ENCODE peak calls at places on chromosome 17, in eight cellular contexts. One of them, this sample, is unnamed.

GRCh38 chr17:74642995-74643394 is 19.5 kb upstream of the CD300E start:
- DNase-seq in body of pancreas: no peak
- DNase-seq in mucosa of descending colon: no peak
- DNase-seq in AG04450: no peak
- DNase-seq in CD8-positive, alpha-beta T cell: no peak
- DNase-seq in A549: no peak
- DNase-seq in foreskin fibroblast: no peak
- DNase-seq in right lobe of liver: no peak
- DNase-seq in this sample: no peak

GRCh38 chr17:8887834-8888703 is 20.6 kb upstream of the PIK3R6 start:
- DNase-seq in right lobe of liver: peak
- DNase-seq in body of pancreas: no peak
- DNase-seq in AG04450: no peak
- DNase-seq in mucosa of descending colon: peak
- DNase-seq in foreskin fibroblast: peak
- DNase-seq in A549: peak
- DNase-seq in CD8-positive, alpha-beta T cell: no peak
- DNase-seq in this sample: peak

GRCh38 chr17:82113941-82114340 is 15.9 kb upstream of the FASN start:
- DNase-seq in A549: no peak
- DNase-seq in AG04450: no peak
- DNase-seq in CD8-positive, alpha-beta T cell: no peak
- DNase-seq in mucosa of descending colon: no peak
- DNase-seq in foreskin fibroblast: no peak
- DNase-seq in body of pancreas: no peak
- DNase-seq in right lobe of liver: no peak
- DNase-seq in this sample: no peak

GRCh38 chr17:1709403-1709891 is 730 bp downstream of the TLCD2 start:
- DNase-seq in A549: no peak
- DNase-seq in mucosa of descending colon: no peak
- DNase-seq in AG04450: no peak
- DNase-seq in body of pancreas: peak
- DNase-seq in right lobe of liver: peak
- DNase-seq in CD8-positive, alpha-beta T cell: no peak
- DNase-seq in foreskin fibroblast: peak
- DNase-seq in this sample: no peak

GRCh38 chr17:9389116-9389515 is 186.5 kb downstream of the STX8 start:
- DNase-seq in CD8-positive, alpha-beta T cell: no peak
- DNase-seq in A549: peak
- DNase-seq in AG04450: peak
- DNase-seq in right lobe of liver: peak
- DNase-seq in foreskin fibroblast: peak
- DNase-seq in body of pancreas: no peak
- DNase-seq in mucosa of descending colon: no peak
- DNase-seq in this sample: peak

GRCh38 chr17:35746956-35747355 is 6.1 kb downstream of the GAS2L2 start:
- DNase-seq in CD8-positive, alpha-beta T cell: no peak
- DNase-seq in right lobe of liver: no peak
- DNase-seq in AG04450: no peak
- DNase-seq in A549: no peak
- DNase-seq in mucosa of descending colon: no peak
- DNase-seq in body of pancreas: no peak
- DNase-seq in foreskin fibroblast: no peak
- DNase-seq in this sample: no peak

GRCh38 chr17:975321-975982 is 4.1 kb downstream of the NXN start:
- DNase-seq in mucosa of descending colon: peak
- DNase-seq in CD8-positive, alpha-beta T cell: no peak
- DNase-seq in right lobe of liver: no peak
- DNase-seq in A549: no peak
- DNase-seq in foreskin fibroblast: peak
- DNase-seq in body of pancreas: no peak
- DNase-seq in AG04450: no peak
- DNase-seq in this sample: no peak

GRCh38 chr17:42275527-42276358 is 448 bp downstream of the STAT5B start:
- DNase-seq in body of pancreas: no peak
- DNase-seq in A549: no peak
- DNase-seq in foreskin fibroblast: peak
- DNase-seq in right lobe of liver: peak
- DNase-seq in CD8-positive, alpha-beta T cell: no peak
- DNase-seq in AG04450: peak
- DNase-seq in mucosa of descending colon: no peak
- DNase-seq in this sample: no peak

GRCh38 chr17:40168262-40168832 is 8.9 kb upstream of the RAPGEFL1 start:
- DNase-seq in body of pancreas: peak
- DNase-seq in mucosa of descending colon: no peak
- DNase-seq in AG04450: peak
- DNase-seq in CD8-positive, alpha-beta T cell: peak
- DNase-seq in A549: peak
- DNase-seq in right lobe of liver: no peak
- DNase-seq in foreskin fibroblast: peak
- DNase-seq in this sample: peak

GRCh38 chr17:1107777-1108559 is 71.8 kb downstream of the ABR start:
- DNase-seq in AG04450: no peak
- DNase-seq in body of pancreas: no peak
- DNase-seq in A549: no peak
- DNase-seq in foreskin fibroblast: peak
- DNase-seq in CD8-positive, alpha-beta T cell: no peak
- DNase-seq in right lobe of liver: no peak
- DNase-seq in mucosa of descending colon: peak
- DNase-seq in this sample: no peak

GRCh38 chr17:17693253-17693954 is 12.1 kb downstream of the RAI1 start:
- DNase-seq in CD8-positive, alpha-beta T cell: no peak
- DNase-seq in right lobe of liver: peak
- DNase-seq in body of pancreas: peak
- DNase-seq in AG04450: no peak
- DNase-seq in mucosa of descending colon: peak
- DNase-seq in A549: no peak
- DNase-seq in foreskin fibroblast: peak
- DNase-seq in this sample: no peak

GRCh38 chr17:17694229-17695081 is 13.2 kb downstream of the RAI1 start:
- DNase-seq in CD8-positive, alpha-beta T cell: peak
- DNase-seq in AG04450: no peak
- DNase-seq in A549: peak
- DNase-seq in right lobe of liver: peak
- DNase-seq in body of pancreas: peak
- DNase-seq in mucosa of descending colon: peak
- DNase-seq in foreskin fibroblast: peak
- DNase-seq in this sample: no peak

GRCh38 chr17:17693955-17694228 is 12.6 kb downstream of the RAI1 start:
- DNase-seq in AG04450: no peak
- DNase-seq in A549: no peak
- DNase-seq in body of pancreas: no peak
- DNase-seq in CD8-positive, alpha-beta T cell: no peak
- DNase-seq in foreskin fibroblast: no peak
- DNase-seq in right lobe of liver: no peak
- DNase-seq in mucosa of descending colon: no peak
- DNase-seq in this sample: no peak

GRCh38 chr17:17691468-17692263 is 10.4 kb downstream of the RAI1 start:
- DNase-seq in CD8-positive, alpha-beta T cell: no peak
- DNase-seq in A549: no peak
- DNase-seq in foreskin fibroblast: no peak
- DNase-seq in body of pancreas: no peak
- DNase-seq in right lobe of liver: no peak
- DNase-seq in AG04450: no peak
- DNase-seq in mucosa of descending colon: no peak
- DNase-seq in this sample: no peak

DNA sequence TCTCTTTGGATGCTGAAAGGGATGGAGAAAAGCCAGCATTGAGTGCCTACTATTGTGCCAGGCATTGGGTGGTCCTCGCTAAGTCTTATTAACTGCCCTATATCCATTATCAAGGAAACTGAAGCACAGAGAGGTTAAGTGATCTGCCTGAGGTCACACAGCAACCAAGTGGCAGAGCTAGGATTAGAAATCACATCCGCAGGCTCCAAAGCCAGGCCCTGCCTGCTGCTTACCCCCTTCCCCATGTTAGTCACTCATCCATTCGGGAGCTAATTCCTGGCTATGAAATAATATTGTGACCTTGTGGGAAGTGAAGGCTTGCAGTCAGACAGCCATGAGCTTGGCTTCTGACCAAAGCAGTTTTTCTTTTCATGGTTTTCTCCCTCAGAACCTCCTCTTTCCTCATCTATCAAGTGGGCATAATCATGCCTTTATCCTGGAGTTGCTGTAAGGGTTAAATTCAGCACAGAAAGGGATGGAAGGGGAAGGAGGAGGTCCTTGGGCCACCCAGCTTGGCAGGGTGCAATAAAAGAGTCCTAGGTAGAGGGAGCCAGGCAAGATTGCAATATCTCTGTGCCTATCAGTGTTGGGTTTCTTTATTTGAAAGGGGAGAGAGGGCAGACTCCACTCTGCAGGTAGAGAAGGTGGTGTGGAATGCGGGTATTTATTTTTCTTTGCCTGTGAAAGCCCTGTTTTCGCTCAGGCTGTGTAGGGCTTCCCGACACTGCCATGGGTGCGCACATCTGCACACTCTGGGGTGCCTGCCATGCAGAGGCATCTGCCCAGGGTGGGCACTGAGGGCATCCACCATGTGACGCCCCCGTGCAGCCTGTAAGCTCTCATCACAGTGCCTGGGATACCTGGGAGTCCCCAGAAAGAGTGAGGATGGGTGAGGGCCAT is 11.3 kb downstream of the RAI1 start:
- DNase-seq in right lobe of liver: no peak
- DNase-seq in mucosa of descending colon: no peak
- DNase-seq in CD8-positive, alpha-beta T cell: no peak
- DNase-seq in AG04450: no peak
- DNase-seq in A549: no peak
- DNase-seq in foreskin fibroblast: no peak
- DNase-seq in body of pancreas: no peak
- DNase-seq in this sample: no peak
- TF ChIP-seq CTCF in right lobe of liver: no peak
- TF ChIP-seq CTCF in mucosa of descending colon: no peak
- TF ChIP-seq CTCF in CD8-positive, alpha-beta T cell: no peak
- TF ChIP-seq CTCF in AG04450: peak
- TF ChIP-seq CTCF in A549: peak
- TF ChIP-seq CTCF in foreskin fibroblast: no peak
- TF ChIP-seq CTCF in body of pancreas: no peak
- TF ChIP-seq CTCF in this sample: no peak

DNA sequence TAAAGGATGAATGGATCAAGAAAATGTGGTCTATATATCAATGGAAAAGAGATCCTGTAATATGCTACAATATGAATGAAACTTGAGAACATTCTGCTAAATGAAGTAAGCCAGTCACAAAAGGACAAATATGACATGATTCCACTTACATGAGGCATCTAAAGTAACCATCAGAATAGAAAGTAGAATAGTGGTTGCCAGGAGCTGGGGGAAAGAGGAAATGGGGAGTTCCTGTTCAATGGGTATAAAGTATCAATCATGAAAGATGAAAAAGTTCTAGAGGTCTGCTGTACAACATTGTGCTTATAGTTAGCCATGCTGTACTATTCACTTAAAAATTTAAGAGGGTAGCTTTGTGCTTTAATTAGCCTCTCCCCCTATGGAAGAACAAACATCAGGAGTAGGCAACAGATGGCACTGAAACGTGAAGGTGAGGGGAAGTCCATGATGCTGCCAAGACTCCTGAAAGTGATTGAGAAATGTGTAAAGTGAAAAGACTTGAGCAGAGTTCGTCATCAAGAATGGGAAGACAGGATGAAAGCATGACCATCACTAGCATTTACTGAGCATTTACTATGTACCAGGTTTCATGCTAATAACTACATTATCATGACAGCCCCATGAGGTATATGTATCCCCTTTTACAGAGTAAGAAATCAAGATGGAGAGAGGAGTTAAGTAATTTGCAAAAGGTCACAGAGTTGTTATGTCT is 167.2 kb downstream of the CYB561 start:
- DNase-seq in body of pancreas: no peak
- DNase-seq in AG04450: no peak
- DNase-seq in A549: no peak
- DNase-seq in mucosa of descending colon: no peak
- DNase-seq in right lobe of liver: no peak
- DNase-seq in CD8-positive, alpha-beta T cell: no peak
- DNase-seq in foreskin fibroblast: no peak
- DNase-seq in this sample: no peak
- H3K4me3 ChIP-seq in body of pancreas: no peak
- H3K4me3 ChIP-seq in AG04450: no peak
- H3K4me3 ChIP-seq in A549: no peak
- H3K4me3 ChIP-seq in mucosa of descending colon: no peak
- H3K4me3 ChIP-seq in right lobe of liver: no peak
- H3K4me3 ChIP-seq in CD8-positive, alpha-beta T cell: no peak
- H3K4me3 ChIP-seq in foreskin fibroblast: no peak
- H3K4me3 ChIP-seq in this sample: no peak

DNA sequence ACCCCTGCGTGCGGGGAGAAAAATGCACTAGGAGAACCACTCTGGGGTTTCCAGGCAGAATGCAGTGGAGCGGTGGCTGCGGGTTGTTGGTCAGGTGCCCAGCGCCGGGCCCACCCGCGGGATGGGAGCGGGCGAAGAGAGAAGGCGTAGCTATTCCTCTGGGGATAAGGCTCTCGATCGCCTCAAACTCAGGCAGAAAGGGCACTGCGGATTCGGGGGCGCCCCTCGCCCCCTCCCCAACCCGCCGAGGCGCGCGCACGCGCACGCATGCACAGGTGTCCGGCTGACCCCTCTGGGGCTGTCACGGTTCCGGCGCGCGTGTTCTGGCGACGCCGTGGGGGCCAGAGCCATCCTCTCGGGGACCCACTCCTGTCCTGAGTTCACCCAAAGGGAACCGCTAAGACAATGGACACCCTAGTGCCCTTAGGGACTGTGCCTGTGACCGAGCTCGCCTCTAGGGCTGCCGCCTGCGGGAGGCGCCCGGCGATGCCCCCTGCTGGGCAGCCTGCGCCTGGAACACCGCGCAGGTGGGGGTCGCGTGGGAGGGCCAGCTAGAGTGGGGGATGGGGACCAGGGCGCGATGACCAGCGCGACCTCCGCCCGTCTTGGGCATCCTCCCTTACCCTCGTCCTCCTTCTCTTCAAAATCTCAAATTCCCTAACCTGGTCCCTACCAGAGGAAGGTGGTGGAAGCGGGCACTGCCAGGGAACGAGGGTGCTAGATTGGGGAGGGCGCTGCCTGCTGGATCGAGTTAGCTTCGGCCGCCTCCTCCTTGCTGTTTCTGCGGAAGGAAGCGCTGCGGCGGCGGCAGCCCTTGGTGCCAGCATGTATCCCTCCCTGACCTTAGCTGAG is 14.4 kb upstream of the CBX8 start:
- DNase-seq in CD8-positive, alpha-beta T cell: no peak
- DNase-seq in mucosa of descending colon: peak
- DNase-seq in foreskin fibroblast: peak
- DNase-seq in A549: peak
- DNase-seq in right lobe of liver: peak
- DNase-seq in AG04450: no peak
- DNase-seq in body of pancreas: peak
- DNase-seq in this sample: no peak
- TF ChIP-seq CTCF in CD8-positive, alpha-beta T cell: peak
- TF ChIP-seq CTCF in mucosa of descending colon: peak
- TF ChIP-seq CTCF in foreskin fibroblast: peak
- TF ChIP-seq CTCF in A549: peak
- TF ChIP-seq CTCF in right lobe of liver: peak
- TF ChIP-seq CTCF in AG04450: peak
- TF ChIP-seq CTCF in body of pancreas: peak
- TF ChIP-seq CTCF in this sample: peak

DNA sequence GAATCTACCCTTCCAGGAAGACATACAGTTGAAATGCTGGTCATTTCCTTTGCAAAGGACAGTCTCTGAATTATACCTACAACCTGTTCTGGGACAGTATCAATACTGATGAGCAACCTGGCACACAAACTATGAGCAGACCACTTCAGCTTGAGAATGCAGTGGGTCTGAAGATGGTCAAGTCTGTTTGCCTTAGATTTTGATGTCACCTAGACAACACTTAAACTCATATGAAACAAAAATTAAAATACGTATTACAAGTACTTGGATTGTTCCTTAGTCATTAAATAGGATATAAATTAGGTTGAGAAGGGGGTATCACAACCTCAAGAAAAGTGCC is 3.5 kb downstream of the SRSF2 start:
- DNase-seq in right lobe of liver: no peak
- DNase-seq in A549: no peak
- DNase-seq in foreskin fibroblast: no peak
- DNase-seq in CD8-positive, alpha-beta T cell: no peak
- DNase-seq in AG04450: no peak
- DNase-seq in body of pancreas: no peak
- DNase-seq in mucosa of descending colon: no peak
- DNase-seq in this sample: no peak
- H3K4me3 ChIP-seq in right lobe of liver: no peak
- H3K4me3 ChIP-seq in A549: peak
- H3K4me3 ChIP-seq in foreskin fibroblast: no peak
- H3K4me3 ChIP-seq in CD8-positive, alpha-beta T cell: no peak
- H3K4me3 ChIP-seq in AG04450: no peak
- H3K4me3 ChIP-seq in body of pancreas: no peak
- H3K4me3 ChIP-seq in mucosa of descending colon: no peak
- H3K4me3 ChIP-seq in this sample: peak